ENCODE peak calls at places on chromosome 7, in ten cellular contexts. L is AG10803, E is cardiac muscle cell, P is transverse colon, C is endothelial cell, I is RWPE1, Y is brain microvascular endothelial cell, J is H1, G is heart right ventricle, A is epithelial cell of esophagus. Z is an unnamed sample.
A peak's percentile ranks its signal among the peaks of the same experiment; 100 is the strongest.

GRCh38 chr7:13981070-13981469 is 8.4 kb downstream of the ETV1 start:
- DNase-seq in L (peak; percentile 97), E (peak; percentile 97), P (peak; percentile 63), C (peak; percentile 10), I (peak; percentile 88), Y (peak; percentile 93), J (no peak), G (peak; percentile 64), A (peak; percentile 94), Z (peak; percentile 67)

GRCh38 chr7:38975944-38976392 is 1.7 kb upstream of the POU6F2 start:
- DNase-seq in L (no peak), E (no peak), P (no peak), C (peak; percentile 17), I (no peak), Y (no peak), J (peak; percentile 27), G (no peak), A (no peak), Z (no peak)

GRCh38 chr7:65980478-65981250 is 1.3 kb downstream of the GUSB start:
- DNase-seq in L (peak; percentile 12), E (peak; percentile 11), P (peak; percentile 55), C (no peak), I (no peak), Y (peak; percentile 12), J (no peak), G (peak; percentile 71), A (no peak), Z (peak; percentile 82)

GRCh38 chr7:22782616-22783232 is 39.9 kb downstream of the TOMM7 start:
- DNase-seq in L (peak; percentile 48), E (peak; percentile 57), P (peak; percentile 72), C (peak; percentile 73), I (peak; percentile 55), Y (peak; percentile 61), J (no peak), G (peak; percentile 51), A (peak; percentile 70), Z (peak; percentile 77)

GRCh38 chr7:27187702-27188665 is 3.0 kb upstream of the HOXA11 start:
- DNase-seq in L (no peak), E (no peak), P (peak; percentile 35), C (no peak), I (no peak), Y (no peak), J (no peak), G (no peak), A (no peak), Z (peak; percentile 70)

GRCh38 chr7:106329971-106330733 is 45.4 kb upstream of the NAMPT start:
- DNase-seq in L (peak; percentile 64), E (peak; percentile 69), P (no peak), C (no peak), I (no peak), Y (peak; percentile 65), J (no peak), G (no peak), A (peak; percentile 31), Z (no peak)

GRCh38 chr7:137697026-137697425 is 149.7 kb downstream of the DGKI start:
- DNase-seq in L (peak; percentile 38), E (no peak), P (no peak), C (no peak), I (no peak), Y (no peak), J (no peak), G (no peak), A (no peak), Z (no peak)

GRCh38 chr7:87316097-87316700 is 29.3 kb upstream of the CROT start:
- DNase-seq in L (no peak), E (no peak), P (no peak), C (no peak), I (no peak), Y (no peak), J (no peak), G (no peak), A (peak; percentile 33), Z (no peak)

GRCh38 chr7:50221028-50221427 is 83.5 kb upstream of the IKZF1 start:
- DNase-seq in L (no peak), E (no peak), P (no peak), C (no peak), I (no peak), Y (no peak), J (no peak), G (no peak), A (no peak), Z (no peak)

GRCh38 chr7:106595922-106596321 is 65.0 kb downstream of the CCDC71L start:
- DNase-seq in L (no peak), E (no peak), P (no peak), C (no peak), I (no peak), Y (no peak), J (no peak), G (no peak), A (no peak), Z (no peak)

GRCh38 chr7:114269714-114270113 is 144.9 kb upstream of the FOXP2 start:
- DNase-seq in L (no peak), E (no peak), P (no peak), C (no peak), I (no peak), Y (no peak), J (no peak), G (no peak), A (no peak), Z (no peak)

GRCh38 chr7:28582226-28582625 is 169.9 kb downstream of the CREB5 start:
- DNase-seq in L (no peak), E (no peak), P (no peak), C (no peak), I (no peak), Y (no peak), J (no peak), G (no peak), A (no peak), Z (no peak)

GRCh38 chr7:71308105-71308504 is 176.2 kb downstream of the GALNT17 start:
- DNase-seq in L (peak; percentile 2), E (no peak), P (no peak), C (no peak), I (no peak), Y (no peak), J (peak; percentile 53), G (peak; percentile 59), A (no peak), Z (peak; percentile 68)

GRCh38 chr7:54541941-54542618 is at the start of gene VSTM2A:
- DNase-seq in L (no peak), E (peak; percentile 2), P (no peak), C (peak; percentile 77), I (peak; percentile 13), Y (no peak), J (no peak), G (no peak), A (peak; percentile 10), Z (no peak)

GRCh38 chr7:1535100-1535458 is 4.6 kb downstream of the MAFK start:
- DNase-seq in L (no peak), E (no peak), P (no peak), C (no peak), I (no peak), Y (no peak), J (no peak), G (no peak), A (no peak), Z (peak; percentile 65)

DNA sequence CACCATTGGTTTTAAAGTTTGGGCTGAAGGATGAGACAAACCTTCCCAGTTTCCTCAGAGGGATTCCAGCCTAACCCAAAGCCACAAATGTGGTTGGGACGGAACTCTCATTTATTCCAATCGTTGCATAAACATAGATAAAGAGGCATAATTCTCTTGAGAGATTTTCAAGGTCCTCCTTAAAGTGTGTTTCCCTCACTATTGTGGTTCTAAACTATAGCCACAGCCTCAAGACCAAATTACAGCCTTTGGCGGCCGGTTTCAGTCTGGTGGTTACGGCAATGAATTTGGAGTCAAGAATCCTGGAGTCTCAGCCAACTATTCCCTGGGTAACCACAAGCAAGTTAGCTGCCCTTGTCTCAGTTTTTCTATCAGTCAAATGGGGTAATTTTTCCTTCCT is 42.6 kb downstream of the SEM1 start:
- DNase-seq in L (no peak), E (peak; percentile 11), P (no peak), C (no peak), I (no peak), Y (no peak), J (no peak), G (no peak), A (no peak), Z (no peak)
- TF ChIP-seq CTCF in L (no peak), E (no peak), P (no peak), C (no peak), I (no peak), Y (no peak), J (no peak), G (no peak), A (no peak), Z (no peak)

DNA sequence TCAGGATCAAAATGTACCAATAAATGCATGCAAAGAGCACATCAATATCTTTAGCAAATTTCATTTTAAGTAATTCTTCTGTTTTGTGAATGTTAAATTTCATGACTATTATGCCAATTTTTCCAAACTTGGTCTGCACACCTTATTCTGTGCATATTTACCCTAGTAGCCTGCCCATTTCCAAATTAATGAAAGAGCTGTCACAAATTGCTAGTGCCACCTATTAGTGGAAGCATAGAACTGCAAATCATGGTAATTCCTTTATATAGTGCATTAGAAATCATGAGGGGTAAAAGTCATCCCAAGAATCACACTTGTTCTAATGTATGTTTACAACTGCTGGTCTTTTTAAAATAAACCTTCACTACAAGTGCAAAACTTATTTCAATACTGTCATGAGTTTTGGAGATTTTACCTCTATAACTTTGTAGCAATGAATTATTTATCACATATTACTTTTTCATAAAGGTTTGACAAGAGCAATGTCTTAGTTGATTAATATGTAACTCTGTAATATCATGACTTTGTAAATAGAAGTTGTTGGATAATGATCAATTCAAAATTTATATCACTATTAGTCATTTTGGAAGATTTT is 5.7 kb downstream of the SEMA3A start:
- DNase-seq in L (no peak), E (peak; percentile 50), P (no peak), C (no peak), I (no peak), Y (no peak), J (no peak), G (no peak), A (peak; percentile 62), Z (no peak)
- TF ChIP-seq CTCF in L (peak; percentile 55), E (peak; percentile 60), P (peak; percentile 13), C (no peak), I (peak; percentile 67), Y (peak; percentile 49), J (peak; percentile 35), G (peak; percentile 49), A (peak; percentile 62), Z (no peak)

DNA sequence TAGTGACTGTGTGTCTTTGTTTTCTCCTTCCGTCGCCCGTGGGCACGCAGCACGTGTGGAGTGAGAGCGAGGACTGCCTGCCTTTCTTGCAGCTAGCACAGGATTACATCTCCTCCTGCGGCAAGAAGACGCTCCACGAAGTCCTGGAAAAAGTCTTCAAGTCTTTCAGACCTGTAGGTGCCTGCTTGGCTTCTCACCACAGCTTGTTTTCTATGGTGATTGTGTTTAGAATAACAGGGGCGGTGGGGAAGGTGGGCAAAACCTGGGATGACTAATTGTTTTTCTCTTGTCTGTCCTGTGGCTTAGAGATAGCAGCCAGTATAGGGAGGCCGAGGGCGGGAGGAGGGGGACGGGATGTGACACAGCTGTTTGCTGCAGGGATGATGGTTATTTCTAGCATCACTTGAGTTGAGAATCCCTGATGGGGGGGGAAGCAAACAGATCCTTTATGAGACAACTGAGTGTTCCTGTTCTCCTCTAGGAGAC is 11.4 kb downstream of the MTURN start:
- DNase-seq in L (no peak), E (peak; percentile 24), P (no peak), C (no peak), I (no peak), Y (peak; percentile 56), J (no peak), G (peak; percentile 61), A (no peak), Z (no peak)
- TF ChIP-seq CTCF in L (no peak), E (no peak), P (no peak), C (no peak), I (no peak), Y (no peak), J (no peak), G (no peak), A (no peak), Z (no peak)

GRCh38 chr7:64180989-64181388 is 26.0 kb upstream of the ZNF735 start:
- DNase-seq in L (no peak), E (peak; percentile 1), P (no peak), C (no peak), I (no peak), Y (no peak), J (no peak), G (no peak), A (peak; percentile 1), Z (no peak)
- TF ChIP-seq CTCF in L (no peak), E (peak; percentile 8), P (no peak), C (no peak), I (no peak), Y (peak; percentile 14), J (no peak), G (peak; percentile 30), A (no peak), Z (no peak)

Z was measured in sigmoid colon.